ENCODE peak calls at places on chromosomes 13 and 19, in eight cellular contexts. N, C, E, R, V, O, L and D are unnamed samples.

GRCh38 chr19:47020992-47021496 is 1.4 kb downstream of the NPAS1 start:
- DNase-seq in O (no peak), E (no peak), C (no peak), V (no peak), R (no peak), L (no peak), N (no peak), D (no peak)

GRCh38 chr19:36436531-36436930 is 18.1 kb upstream of the ZFP82 start:
- DNase-seq in V (no peak), L (no peak), N (no peak), R (no peak), E (no peak), O (no peak), C (no peak), D (no peak)

GRCh38 chr19:51107406-51108065 is 673 bp downstream of the CTU1 start:
- DNase-seq in V (no peak), O (peak), C (no peak), E (peak), N (no peak), L (no peak), R (no peak), D (no peak)

GRCh38 chr19:9966024-9966423 is 29.7 kb upstream of the OLFM2 start:
- DNase-seq in R (no peak), E (no peak), C (no peak), L (no peak), O (no peak), N (no peak), V (no peak), D (no peak)

GRCh38 chr19:4272894-4273293 is 6.2 kb upstream of the SHD start:
- DNase-seq in E (no peak), C (no peak), N (no peak), L (no peak), V (no peak), O (no peak), R (no peak), D (no peak)

GRCh38 chr13:50366488-50367174 is 351.4 kb downstream of the KCNRG start:
- DNase-seq in C (no peak), E (peak), V (no peak), R (no peak), N (no peak), O (no peak), L (no peak), D (peak)

GRCh38 chr19:50896591-50897190 is 14.5 kb downstream of the KLK4 start:
- DNase-seq in E (no peak), V (no peak), C (no peak), R (no peak), N (no peak), L (no peak), O (no peak), D (no peak)

GRCh38 chr13:29808264-29808663 is 42.2 kb downstream of the UBL3 start:
- DNase-seq in O (no peak), E (no peak), V (no peak), C (no peak), N (no peak), R (no peak), L (no peak), D (no peak)

GRCh38 chr13:30165791-30166190 is 141.6 kb downstream of the KATNAL1 start:
- DNase-seq in N (no peak), C (no peak), R (no peak), O (no peak), E (no peak), L (no peak), V (no peak), D (no peak)

GRCh38 chr13:31310356-31310755 is 110.6 kb downstream of the B3GLCT start:
- DNase-seq in R (no peak), C (no peak), O (no peak), L (no peak), N (no peak), E (no peak), V (no peak), D (no peak)

GRCh38 chr13:95533545-95534135 is 18.9 kb upstream of the CLDN10 start:
- DNase-seq in E (no peak), O (peak), V (no peak), C (no peak), N (no peak), R (no peak), L (no peak), D (no peak)

GRCh38 chr19:3607398-3608078 is 863 bp upstream of the TBXA2R start:
- DNase-seq in R (no peak), N (no peak), E (no peak), V (no peak), C (no peak), O (no peak), L (no peak), D (no peak)

GRCh38 chr13:100128838-100129237 is 39.9 kb downstream of the PCCA start:
- DNase-seq in V (no peak), R (no peak), E (no peak), N (no peak), L (no peak), O (no peak), C (no peak), D (no peak)

GRCh38 chr13:41919741-41920487 is 41.0 kb downstream of the VWA8 start:
- DNase-seq in O (no peak), C (no peak), R (no peak), L (no peak), V (no peak), E (no peak), N (no peak), D (no peak)

GRCh38 chr19:9528757-9529336 is 9.6 kb downstream of the ZNF426 start:
- DNase-seq in C (no peak), R (no peak), L (no peak), N (no peak), E (no peak), O (no peak), V (no peak), D (no peak)

GRCh38 chr13:52737900-52738299 is 1.7 kb downstream of the CNMD start:
- DNase-seq in N (no peak), E (no peak), L (no peak), C (no peak), R (no peak), O (no peak), V (peak), D (no peak)

GRCh38 chr19:33767898-33768413 is 28.7 kb upstream of the KCTD15 start:
- DNase-seq in E (no peak), C (no peak), N (no peak), V (no peak), L (no peak), O (no peak), R (no peak), D (no peak)

GRCh38 chr13:104320446-104320845 is 1254.2 kb upstream of the SLC10A2 start:
- DNase-seq in N (no peak), V (no peak), L (no peak), O (no peak), C (no peak), E (no peak), R (no peak), D (no peak)

GRCh38 chr19:38527466-38528136 is 90.2 kb downstream of the MAP4K1 start:
- DNase-seq in E (no peak), R (no peak), N (no peak), L (no peak), O (no peak), V (no peak), C (no peak), D (no peak)

GRCh38 chr19:37867831-37868230 is 38.6 kb downstream of the WDR87 start:
- DNase-seq in L (no peak), E (no peak), R (no peak), V (no peak), O (peak), N (no peak), C (no peak), D (no peak)

GRCh38 chr19:47719047-47719885 is 6.0 kb downstream of the EHD2 start:
- DNase-seq in E (no peak), C (peak), R (peak), L (no peak), N (no peak), O (peak), V (no peak), D (no peak)

GRCh38 chr13:60152904-60153303 is 10.8 kb downstream of the DIAPH3 start:
- DNase-seq in V (no peak), C (no peak), O (no peak), E (no peak), R (no peak), N (no peak), L (no peak), D (no peak)

GRCh38 chr13:79571147-79571546 is 90.2 kb downstream of the NDFIP2 start:
- DNase-seq in L (no peak), R (no peak), N (no peak), E (no peak), C (no peak), V (no peak), O (no peak), D (no peak)

GRCh38 chr19:37551123-37551993 is 43.2 kb downstream of the ZNF571 start:
- DNase-seq in C (no peak), L (peak), R (peak), E (no peak), V (no peak), O (no peak), N (peak), D (peak)

GRCh38 chr19:4914736-4915501 is 5.6 kb downstream of the UHRF1 start:
- DNase-seq in C (no peak), V (peak), O (no peak), L (peak), N (peak), E (no peak), R (no peak), D (peak)

GRCh38 chr13:41644742-41645141 is 187.4 kb downstream of the RGCC start:
- DNase-seq in R (no peak), E (no peak), V (no peak), L (no peak), C (no peak), O (no peak), N (no peak), D (no peak)

GRCh38 chr19:1465191-1466016 is 13.6 kb downstream of the C19orf25 start:
- DNase-seq in E (no peak), R (no peak), L (no peak), N (no peak), O (no peak), C (no peak), V (peak), D (peak)

GRCh38 chr13:99040536-99041141 is 62.8 kb upstream of the DOCK9 start:
- DNase-seq in O (no peak), N (no peak), C (no peak), E (peak), R (no peak), L (peak), V (no peak), D (no peak)

GRCh38 chr13:101942038-101942437 is 459.8 kb downstream of the FGF14 start:
- DNase-seq in N (no peak), V (no peak), C (peak), O (peak), L (no peak), R (peak), E (peak), D (no peak)

GRCh38 chr19:13573268-13573667 is 67.0 kb upstream of the CACNA1A start:
- DNase-seq in V (no peak), R (no peak), N (no peak), O (no peak), L (no peak), C (no peak), E (no peak), D (no peak)

GRCh38 chr13:52428295-52428694 is 22.1 kb downstream of the VPS36 start:
- DNase-seq in O (no peak), N (no peak), R (peak), C (peak), V (no peak), L (no peak), E (peak), D (no peak)

GRCh38 chr13:41418027-41418426 is 39.3 kb upstream of the RGCC start:
- DNase-seq in V (no peak), R (peak), N (no peak), C (no peak), O (no peak), L (no peak), E (no peak), D (no peak)

GRCh38 chr13:77516342-77516789 is 19.1 kb upstream of the SCEL start:
- DNase-seq in L (no peak), E (no peak), C (no peak), V (no peak), N (no peak), R (no peak), O (no peak), D (no peak)

GRCh38 chr13:74068471-74068870 is 65.7 kb downstream of the KLF12 start:
- DNase-seq in C (no peak), R (no peak), E (no peak), N (no peak), O (no peak), L (no peak), V (no peak), D (no peak)

GRCh38 chr19:54154603-54155345 is 4.7 kb downstream of the LENG1 start:
- DNase-seq in V (no peak), L (no peak), N (no peak), C (no peak), R (no peak), O (no peak), E (no peak), D (peak)

GRCh38 chr19:43489310-43489709 is 15.2 kb downstream of the PHLDB3 start:
- DNase-seq in L (no peak), E (no peak), N (no peak), O (no peak), V (no peak), R (no peak), C (no peak), D (no peak)